ENCODE peak calls at places on chromosome 9, in nine cellular contexts. L, E, I, F, P, M, H, Q and D are unnamed samples.

GRCh38 chr9:123548749-123549545 is 192.9 kb downstream of the CRB2 start:
- DNase-seq in E (no peak), P (no peak), I (no peak), F (no peak), M (no peak), Q (no peak), H (peak; percentile 20), L (no peak), D (no peak)

GRCh38 chr9:99650187-99650874 is 171.4 kb upstream of the NR4A3 start:
- DNase-seq in H (no peak), P (no peak), I (no peak), F (no peak), L (no peak), E (no peak), Q (no peak), M (no peak), D (no peak)

GRCh38 chr9:105401651-105402050 is 46.2 kb upstream of the FSD1L start:
- DNase-seq in P (no peak), L (peak; percentile 45), F (no peak), I (no peak), E (no peak), Q (no peak), H (no peak), M (no peak), D (no peak)

GRCh38 chr9:90447773-90448172 is 194.9 kb downstream of the DIRAS2 start:
- DNase-seq in P (no peak), L (no peak), H (no peak), M (no peak), I (no peak), Q (no peak), E (no peak), F (no peak), D (no peak)

GRCh38 chr9:98375138-98375726 is 119.8 kb upstream of the TBC1D2 start:
- DNase-seq in M (no peak), P (no peak), L (no peak), F (no peak), H (peak; percentile 68), E (no peak), Q (no peak), I (no peak), D (no peak)

GRCh38 chr9:100346836-100347235 is 5.9 kb downstream of the TEX10 start:
- DNase-seq in P (no peak), F (no peak), E (no peak), H (no peak), L (no peak), I (no peak), M (no peak), Q (no peak), D (no peak)

GRCh38 chr9:137306546-137307254 is 4.6 kb upstream of the NRARP start:
- DNase-seq in E (no peak), Q (no peak), M (peak; percentile 41), I (peak; percentile 68), F (no peak), P (no peak), H (peak; percentile 45), L (no peak), D (no peak)

GRCh38 chr9:109799792-109800191 is 19.8 kb downstream of the PALM2AKAP2 start:
- DNase-seq in P (no peak), Q (no peak), L (no peak), E (no peak), M (no peak), F (no peak), I (no peak), H (no peak), D (no peak)

GRCh38 chr9:134657666-134658377 is 16.2 kb downstream of the COL5A1 start:
- DNase-seq in F (no peak), Q (no peak), M (no peak), I (peak; percentile 53), H (no peak), L (no peak), E (no peak), P (no peak), D (no peak)

GRCh38 chr9:120152295-120152694 is 427.7 kb downstream of the CDK5RAP2 start:
- DNase-seq in Q (no peak), P (no peak), L (peak; percentile 87), F (no peak), I (no peak), M (peak; percentile 12), E (no peak), H (no peak), D (no peak)

GRCh38 chr9:31140316-31140715 is 1244.1 kb upstream of the ACO1 start:
- DNase-seq in L (peak; percentile 36), M (no peak), I (no peak), P (no peak), Q (no peak), F (no peak), H (no peak), E (no peak), D (no peak)

GRCh38 chr9:15244001-15244441 is 63.0 kb downstream of the TTC39B start:
- DNase-seq in P (no peak), H (no peak), I (no peak), M (no peak), E (no peak), L (no peak), F (no peak), Q (no peak), D (no peak)

GRCh38 chr9:16386579-16387077 is 483.8 kb downstream of the BNC2 start:
- DNase-seq in E (no peak), F (no peak), H (no peak), M (no peak), I (no peak), P (no peak), Q (no peak), L (no peak), D (no peak)

GRCh38 chr9:127554966-127555829 is 56.9 kb upstream of the STXBP1 start:
- DNase-seq in P (no peak), Q (no peak), F (no peak), M (no peak), I (no peak), E (no peak), L (peak; percentile 80), H (no peak), D (no peak)

GRCh38 chr9:76894198-76894597 is 11.7 kb downstream of the PRUNE2 start:
- DNase-seq in M (no peak), L (no peak), F (no peak), E (no peak), Q (no peak), H (no peak), I (no peak), P (no peak), D (no peak)

GRCh38 chr9:693460-694390 is 147.8 kb upstream of the DMRT1 start:
- DNase-seq in H (no peak), M (no peak), Q (no peak), I (no peak), P (peak; percentile 32), E (no peak), F (no peak), L (no peak), D (no peak)

GRCh38 chr9:126166866-126167265 is 159.8 kb upstream of the MVB12B start:
- DNase-seq in Q (no peak), E (no peak), H (no peak), I (no peak), L (no peak), F (no peak), P (no peak), M (no peak), D (no peak)

GRCh38 chr9:126162611-126163381 is 163.8 kb upstream of the MVB12B start:
- DNase-seq in I (peak; percentile 39), E (no peak), F (no peak), Q (no peak), L (no peak), M (no peak), P (no peak), H (no peak), D (no peak)

GRCh38 chr9:126166291-126166690 is 160.3 kb upstream of the MVB12B start:
- DNase-seq in I (no peak), M (no peak), Q (no peak), E (no peak), F (no peak), H (no peak), L (no peak), P (no peak), D (no peak)

GRCh38 chr9:126164796-126165525 is 161.7 kb upstream of the MVB12B start:
- DNase-seq in M (no peak), H (no peak), E (no peak), F (no peak), Q (no peak), L (no peak), P (no peak), I (peak; percentile 32), D (no peak)

DNA sequence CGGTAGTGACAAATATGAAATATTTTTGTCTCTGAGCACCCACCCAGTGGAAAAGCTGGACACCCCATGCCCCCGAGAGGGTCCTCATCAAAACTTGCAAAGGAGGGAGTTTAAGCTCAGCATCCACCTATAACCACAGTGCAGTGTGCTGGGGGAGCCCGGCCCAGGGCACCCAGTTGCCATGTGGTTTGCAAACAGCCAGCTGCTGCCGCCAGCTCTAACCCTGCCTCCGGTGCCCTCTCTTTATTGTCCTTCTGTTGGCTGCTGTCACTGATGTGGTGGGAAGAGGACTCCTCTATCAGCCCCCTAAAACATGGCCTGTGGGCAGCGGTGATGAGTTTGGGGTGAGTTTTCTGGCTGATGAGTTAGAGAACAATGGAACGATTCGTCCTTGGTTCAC is 160.9 kb upstream of the MVB12B start:
- DNase-seq in Q (no peak), L (no peak), F (no peak), E (no peak), M (no peak), P (no peak), H (no peak), I (no peak), D (no peak)
- H3K4me1 ChIP-seq in Q (no peaks in the 10 kb centered on the region), L (no peaks in the 10 kb centered on the region), F (no peaks in the 10 kb centered on the region), E (no peaks in the 10 kb centered on the region), M (no peaks in the 10 kb centered on the region), P (no peaks in the 10 kb centered on the region), H (no peaks in the 10 kb centered on the region), I (no peaks in the 10 kb centered on the region), D (no peaks in the 10 kb centered on the region)

GRCh38 chr9:19114680-19115270 is 12.1 kb upstream of the HAUS6 start:
- DNase-seq in Q (no peak), L (no peak), H (no peak), M (no peak), E (no peak), F (no peak), I (no peak), P (no peak), D (no peak)
- H3K27ac ChIP-seq in Q (no peak overlapping the region), L (no peak overlapping the region), H (no peak overlapping the region), M (no peak overlapping the region), E (no peak overlapping the region), F (no peak overlapping the region), I (no peak overlapping the region), P (no peak overlapping the region), D (no peak overlapping the region)

GRCh38 chr9:72533322-72533721 is 11.9 kb downstream of the TMC1 start:
- DNase-seq in H (no peak), Q (no peak), L (no peak), I (no peak), M (no peak), P (no peak), E (no peak), F (no peak), D (no peak)
- H3K4me1 ChIP-seq in H (no peaks in the 10 kb centered on the region), Q (peaks cover 8% of the 10 kb centered on the region), L (no peaks in the 10 kb centered on the region), I (no peaks in the 10 kb centered on the region), M (no peaks in the 10 kb centered on the region), P (no peaks in the 10 kb centered on the region), E (no peaks in the 10 kb centered on the region), F (peaks cover 14% of the 10 kb centered on the region), D (no peaks in the 10 kb centered on the region)

DNA sequence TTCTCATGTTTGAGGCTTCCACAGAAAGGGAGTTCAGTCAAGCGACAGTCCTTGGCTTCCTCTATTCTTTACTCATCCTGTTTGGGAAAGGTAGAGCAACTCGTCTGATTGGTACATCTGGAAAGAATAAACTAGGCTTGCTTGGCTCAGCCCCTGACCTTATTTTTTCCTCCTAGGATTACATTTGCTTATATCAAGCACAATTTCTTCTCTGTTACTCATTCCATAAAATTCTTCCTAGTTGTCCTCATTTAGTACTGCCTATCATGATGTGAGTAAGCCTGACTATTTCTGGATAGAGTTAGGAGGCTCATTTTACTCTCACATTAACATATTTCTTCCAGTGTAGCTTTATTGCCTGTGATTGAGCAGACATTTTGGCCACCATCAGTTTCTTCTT is 10.9 kb upstream of the CARNMT1 start:
- DNase-seq in Q (no peak), E (no peak), M (no peak), F (no peak), I (no peak), L (no peak), P (no peak), H (no peak), D (no peak)
- H3K27ac ChIP-seq in Q (no peak overlapping the region), E (no peak overlapping the region), M (no peak overlapping the region), F (no peak overlapping the region), I (no peak overlapping the region), L (no peak overlapping the region), P (peak overlapping the region; percentile 40), H (no peak overlapping the region), D (no peak overlapping the region)